ENCODE peak calls at places on chromosomes 1 and 21, in four cellular contexts. H is PC-3, E is hepatocyte, T is neural progenitor cell. O is an unnamed sample.

GRCh38 chr1:109113787-109114568 is at the start of gene ELAPOR1:
- DNase-seq in E (peak), H (peak), T (peak), O (peak)

GRCh38 chr1:201495447-201496295 is 11.3 kb downstream of the CSRP1 start:
- DNase-seq in H (no peak), T (peak), E (peak), O (no peak)

GRCh38 chr1:113086551-113086950 is 13.6 kb downstream of the LRIG2 start:
- DNase-seq in E (no peak), T (no peak), H (no peak), O (no peak)

GRCh38 chr1:31831397-31832378 is 15.9 kb upstream of the SPOCD1 start:
- DNase-seq in T (no peak), H (peak), E (no peak), O (no peak)

GRCh38 chr1:155038602-155039307 is 5.1 kb downstream of the DCST1 start:
- DNase-seq in T (no peak), E (peak), H (peak), O (peak)

GRCh38 chr1:233064988-233065387 is 114.6 kb downstream of the NTPCR start:
- DNase-seq in T (no peak), H (no peak), E (no peak), O (no peak)

GRCh38 chr1:31063636-31064035 is 1.9 kb downstream of the PUM1 start:
- DNase-seq in T (peak), E (no peak), H (peak), O (peak)

GRCh38 chr1:219539645-219540254 is 73.2 kb downstream of the ZC3H11B start:
- DNase-seq in E (no peak), H (no peak), T (no peak), O (no peak)

GRCh38 chr21:46124083-46124925 is 26.4 kb downstream of the COL6A2 start:
- DNase-seq in T (no peak), H (no peak), E (no peak), O (no peak)

GRCh38 chr1:153794671-153795324 is 19.6 kb downstream of the SLC27A3 start:
- DNase-seq in E (no peak), H (no peak), T (peak), O (no peak)

GRCh38 chr1:58401991-58402390 is 144.5 kb downstream of the OMA1 start:
- DNase-seq in T (no peak), E (no peak), H (no peak), O (no peak)

GRCh38 chr1:112711672-112712071 is 3.5 kb downstream of the PPM1J start:
- DNase-seq in T (no peak), E (no peak), H (no peak), O (no peak)

GRCh38 chr1:178628637-178629548 is 96.2 kb upstream of the RALGPS2 start:
- DNase-seq in H (no peak), T (peak), E (no peak), O (no peak)
- H3K27ac ChIP-seq in H (no peak), T (peak), E (no peak), O (no peak)

DNA sequence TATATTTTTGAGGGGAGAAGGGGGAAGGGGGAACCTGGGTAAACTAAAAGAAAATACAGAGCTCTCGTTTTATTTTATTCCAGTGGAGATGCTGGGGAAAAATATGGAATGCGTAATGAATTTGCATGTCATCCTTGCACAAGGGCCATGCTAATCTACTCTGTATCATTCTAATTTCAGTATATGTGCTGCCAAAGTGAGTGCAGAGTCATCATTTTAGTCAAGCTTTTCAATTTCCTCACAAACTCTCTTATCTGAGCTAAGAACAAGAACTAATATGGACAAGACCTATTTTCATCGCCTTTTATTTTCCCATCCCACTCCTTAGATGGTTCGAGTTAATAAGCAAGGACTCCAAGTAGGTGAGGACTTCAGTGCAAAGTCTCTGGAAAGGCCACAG is 13.2 kb downstream of the ADORA3 start:
- DNase-seq in E (no peak), T (no peak), H (no peak), O (no peak)
- H3K27ac ChIP-seq in E (peak), T (no peak), H (no peak), O (no peak)

DNA sequence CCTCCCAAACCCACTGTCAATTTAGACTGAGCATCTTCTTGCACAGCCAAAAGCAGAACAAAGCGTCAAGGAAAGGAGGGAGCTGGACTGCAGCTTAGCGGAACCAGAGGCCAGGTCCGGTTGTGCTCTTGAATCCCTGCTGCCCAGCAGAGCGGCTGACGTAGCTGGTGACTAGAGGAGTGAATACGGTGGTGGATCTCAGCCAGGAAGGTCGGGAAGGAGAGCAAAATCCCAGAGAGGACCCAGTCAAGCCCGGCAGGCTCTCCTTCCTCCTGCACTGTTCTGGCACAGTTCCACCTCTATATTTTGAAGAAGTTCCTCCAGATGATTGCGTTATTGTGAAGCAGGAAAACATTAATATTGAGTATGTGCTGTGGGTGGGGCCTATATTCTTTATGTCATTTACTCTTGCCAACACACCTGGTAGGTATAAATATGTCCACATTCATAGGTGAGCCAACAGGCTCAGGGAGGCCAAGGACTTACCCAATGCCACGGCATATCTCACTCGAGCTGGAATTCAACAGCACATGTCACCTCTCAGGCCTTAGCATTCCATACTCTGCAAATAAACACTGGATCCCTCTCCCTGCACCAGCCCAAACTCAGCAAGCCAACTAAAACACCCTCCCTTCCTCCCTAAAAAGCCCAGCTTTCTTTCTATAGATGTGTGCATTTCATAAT is 23.6 kb upstream of the ABCB10 start:
- DNase-seq in E (no peak), T (no peak), H (no peak), O (no peak)
- H3K27ac ChIP-seq in E (no peak), T (no peak), H (no peak), O (no peak)

GRCh38 chr1:24052119-24052695 is 59.7 kb downstream of the MYOM3 start:
- DNase-seq in E (no peak), H (no peak), T (no peak), O (peak)
- H3K27ac ChIP-seq in E (no peak), H (no peak), T (no peak), O (no peak)

GRCh38 chr1:208241541-208241940 is 2.6 kb downstream of the PLXNA2 start:
- DNase-seq in H (no peak), E (no peak), T (no peak), O (no peak)
- H3K27ac ChIP-seq in H (no peak), E (no peak), T (no peak), O (no peak)

DNA sequence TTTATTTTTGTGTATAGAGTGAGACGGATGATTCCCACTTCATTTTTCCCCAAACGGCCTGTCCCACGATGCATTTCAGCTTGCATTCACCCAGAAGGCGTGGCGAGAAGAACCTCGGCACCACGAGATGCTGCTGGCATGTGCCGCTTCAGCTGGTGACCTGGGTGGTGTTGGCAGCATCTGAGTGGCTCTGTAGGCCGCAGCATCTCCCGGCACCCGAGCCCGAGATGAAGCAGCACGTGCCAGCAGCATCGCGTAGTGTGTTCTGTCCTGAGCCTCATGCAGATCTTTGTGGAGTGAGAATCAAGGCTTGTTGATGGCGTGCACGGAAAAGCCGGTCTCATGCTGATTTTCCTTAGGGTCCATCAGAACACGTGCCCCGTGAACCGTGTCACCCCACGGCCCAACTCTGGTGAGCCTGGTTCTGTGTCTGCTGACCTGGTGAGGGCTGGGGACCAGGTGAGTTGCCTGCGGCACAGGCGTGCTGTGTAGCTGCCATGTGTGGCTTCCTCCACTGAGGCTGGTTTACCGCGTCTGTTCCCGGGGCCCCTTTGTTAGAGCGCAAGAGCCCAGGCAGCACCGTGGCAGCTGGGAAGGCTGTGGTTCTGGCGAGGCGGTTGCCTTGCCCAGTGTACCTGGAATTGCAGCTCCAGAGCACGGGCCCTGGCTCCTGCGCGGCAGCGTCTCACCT is 16.7 kb downstream of the SLX9 start:
- DNase-seq in T (no peak), H (no peak), E (no peak), O (no peak)
- H3K27ac ChIP-seq in T (no peak), H (no peak), E (no peak), O (no peak)

O was measured in trophoblast cell.